ENCODE peak calls at places on chromosome 7, in seven cellular contexts. I is cortex of kidney; A is hippocampal formation; N is esophagus squamous epithelium; X is AG08395; K is stimulated activated CD4-positive, alpha-beta T cell treated with anti-CD3 and anti-CD28 coated beads, Interleukin-4, amount 100 ng/mL, for 4 hours; O is lower leg skin. Z is an unnamed sample.

GRCh38 chr7:98394377-98394836 is 6.5 kb downstream of the BAIAP2L1 start:
- DNase-seq in I (no peak), A (no peak), N (no peak), X (peak), K (no peak), O (no peak), Z (no peak)

GRCh38 chr7:105246195-105247078 is 142.3 kb downstream of the SRPK2 start:
- DNase-seq in I (no peak), A (no peak), N (no peak), X (no peak), K (no peak), O (no peak), Z (no peak)

GRCh38 chr7:86961686-86962085 is 97.8 kb downstream of the ELAPOR2 start:
- DNase-seq in I (no peak), A (peak), N (no peak), X (peak), K (no peak), O (no peak), Z (no peak)

GRCh38 chr7:134461921-134462320 is 3.0 kb upstream of the AKR1B1 start:
- DNase-seq in I (no peak), A (no peak), N (no peak), X (no peak), K (no peak), O (no peak), Z (no peak)

GRCh38 chr7:32929430-32930161 is 27.6 kb upstream of the FKBP9 start:
- DNase-seq in I (no peak), A (no peak), N (no peak), X (no peak), K (no peak), O (no peak), Z (no peak)

GRCh38 chr7:28955723-28956607 is 2.2 kb downstream of the TRIL start:
- DNase-seq in I (no peak), A (peak), N (no peak), X (no peak), K (no peak), O (peak), Z (peak)

GRCh38 chr7:94289071-94289470 is 105.6 kb upstream of the COL1A2 start:
- DNase-seq in I (no peak), A (peak), N (no peak), X (peak), K (no peak), O (peak), Z (peak)

GRCh38 chr7:94434031-94434430 is 39.3 kb downstream of the COL1A2 start:
- DNase-seq in I (no peak), A (no peak), N (no peak), X (peak), K (no peak), O (no peak), Z (no peak)

GRCh38 chr7:155420116-155420515 is 37.8 kb upstream of the EN2 start:
- DNase-seq in I (no peak), A (no peak), N (no peak), X (no peak), K (no peak), O (no peak), Z (no peak)

GRCh38 chr7:30184804-30185487 is 50.2 kb downstream of the MTURN start:
- DNase-seq in I (no peak), A (peak), N (no peak), X (peak), K (no peak), O (no peak), Z (no peak)

GRCh38 chr7:55449205-55449991 is 84.3 kb downstream of the LANCL2 start:
- DNase-seq in I (no peak), A (no peak), N (no peak), X (no peak), K (no peak), O (no peak), Z (no peak)

GRCh38 chr7:116524609-116525297 is at the start of gene CAV1:
- DNase-seq in I (no peak), A (peak), N (no peak), X (peak), K (peak), O (peak), Z (peak)

GRCh38 chr7:45239486-45239885 is 81.9 kb downstream of the RAMP3 start:
- DNase-seq in I (no peak), A (no peak), N (no peak), X (peak), K (no peak), O (no peak), Z (no peak)

GRCh38 chr7:116687801-116688201 is 15.8 kb downstream of the MET start:
- DNase-seq in I (no peak), A (no peak), N (no peak), X (peak), K (no peak), O (no peak), Z (no peak)

GRCh38 chr7:158282461-158283001 is 305.1 kb downstream of the PTPRN2 start:
- DNase-seq in I (no peak), A (no peak), N (no peak), X (no peak), K (no peak), O (no peak), Z (no peak)

GRCh38 chr7:30888783-30889182 is 22.9 kb upstream of the AQP1 start:
- DNase-seq in I (no peak), A (no peak), N (no peak), X (peak), K (no peak), O (peak), Z (no peak)

GRCh38 chr7:47080816-47081215 is 501.1 kb downstream of the TNS3 start:
- DNase-seq in I (no peak), A (no peak), N (no peak), X (peak), K (no peak), O (no peak), Z (no peak)

GRCh38 chr7:21773326-21773725 is 172.4 kb downstream of the CDCA7L start:
- DNase-seq in I (no peak), A (peak), N (no peak), X (no peak), K (no peak), O (no peak), Z (no peak)

GRCh38 chr7:69342154-69342884 is 256.0 kb upstream of the AUTS2 start:
- DNase-seq in I (no peak), A (no peak), N (no peak), X (peak), K (no peak), O (no peak), Z (no peak)

GRCh38 chr7:92010215-92010614 is 69.6 kb downstream of the AKAP9 start:
- DNase-seq in I (no peak), A (no peak), N (no peak), X (no peak), K (no peak), O (no peak), Z (no peak)

Z was measured in tibial nerve.